ENCODE peak calls at places on chromosomes 11 and 22, in four cellular contexts. One of them, this sample, is unnamed.

GRCh38 chr22:19672054-19672776 is 42.1 kb upstream of the SEPTIN5 start:
- DNase-seq in K562: no peak
- DNase-seq in GM12878: no peak
- DNase-seq in HepG2: no peak
- DNase-seq in this sample: no peak

GRCh38 chr11:96179905-96180304 is 163.1 kb downstream of the MAML2 start:
- DNase-seq in K562: no peak
- DNase-seq in GM12878: no peak
- DNase-seq in HepG2: no peak
- DNase-seq in this sample: no peak

GRCh38 chr11:119374632-119375394 is 6.7 kb downstream of the USP2 start:
- DNase-seq in K562: peak; percentile 76
- DNase-seq in GM12878: no peak
- DNase-seq in HepG2: no peak
- DNase-seq in this sample: no peak

GRCh38 chr11:5092821-5093585 is 23.6 kb downstream of the OR52E1 start:
- DNase-seq in K562: no peak
- DNase-seq in GM12878: no peak
- DNase-seq in HepG2: no peak
- DNase-seq in this sample: no peak

GRCh38 chr11:44659641-44660040 is 67.1 kb upstream of the TSPAN18 start:
- DNase-seq in K562: no peak
- DNase-seq in GM12878: no peak
- DNase-seq in HepG2: no peak
- DNase-seq in this sample: no peak

GRCh38 chr11:13669544-13670488 is 1.3 kb downstream of the FAR1 start:
- DNase-seq in K562: no peak
- DNase-seq in GM12878: no peak
- DNase-seq in HepG2: no peak
- DNase-seq in this sample: no peak

GRCh38 chr22:40753114-40753513 is 66.0 kb downstream of the SLC25A17 start:
- DNase-seq in K562: no peak
- DNase-seq in GM12878: no peak
- DNase-seq in HepG2: no peak
- DNase-seq in this sample: no peak

GRCh38 chr22:48742556-48743343 is 1084.9 kb downstream of the BRD1 start:
- DNase-seq in K562: no peak
- DNase-seq in GM12878: no peak
- DNase-seq in HepG2: no peak
- DNase-seq in this sample: no peak

GRCh38 chr22:22720201-22720723 is 75.8 kb downstream of the GGTLC2 start:
- DNase-seq in K562: peak; percentile 96
- DNase-seq in GM12878: peak; percentile 57
- DNase-seq in HepG2: peak; percentile 32
- DNase-seq in this sample: peak; percentile 14

GRCh38 chr22:28505416-28506156 is 174.1 kb downstream of the TTC28 start:
- DNase-seq in K562: no peak
- DNase-seq in GM12878: no peak
- DNase-seq in HepG2: no peak
- DNase-seq in this sample: no peak

GRCh38 chr11:45083544-45084087 is 62.8 kb upstream of the PRDM11 start:
- DNase-seq in K562: peak; percentile 25
- DNase-seq in GM12878: no peak
- DNase-seq in HepG2: peak; percentile 15
- DNase-seq in this sample: peak; percentile 33

GRCh38 chr22:38310518-38311330 is 6.5 kb downstream of the CSNK1E start:
- DNase-seq in K562: no peak
- DNase-seq in GM12878: no peak
- DNase-seq in HepG2: no peak
- DNase-seq in this sample: no peak

GRCh38 chr11:45157247-45158209 is 11.1 kb downstream of the PRDM11 start:
- DNase-seq in K562: no peak
- DNase-seq in GM12878: no peak
- DNase-seq in HepG2: no peak
- DNase-seq in this sample: no peak

GRCh38 chr11:98003606-98004371 is 1017.0 kb upstream of the CNTN5 start:
- DNase-seq in K562: peak; percentile 17
- DNase-seq in GM12878: no peak
- DNase-seq in HepG2: no peak
- DNase-seq in this sample: no peak

GRCh38 chr11:46377266-46377665 is 4.2 kb upstream of the MDK start:
- DNase-seq in K562: no peak
- DNase-seq in GM12878: no peak
- DNase-seq in HepG2: no peak
- DNase-seq in this sample: no peak

GRCh38 chr22:27115816-27116256 is 458.4 kb downstream of the MIAT start:
- DNase-seq in K562: no peak
- DNase-seq in GM12878: no peak
- DNase-seq in HepG2: peak; percentile 77
- DNase-seq in this sample: peak; percentile 60

GRCh38 chr11:12744831-12745502 is 70.7 kb downstream of the TEAD1 start:
- DNase-seq in K562: no peak
- DNase-seq in GM12878: no peak
- DNase-seq in HepG2: no peak
- DNase-seq in this sample: no peak

GRCh38 chr22:29674121-29674520 is 45.7 kb upstream of the CABP7 start:
- DNase-seq in K562: no peak
- DNase-seq in GM12878: no peak
- DNase-seq in HepG2: no peak
- DNase-seq in this sample: no peak

DNA sequence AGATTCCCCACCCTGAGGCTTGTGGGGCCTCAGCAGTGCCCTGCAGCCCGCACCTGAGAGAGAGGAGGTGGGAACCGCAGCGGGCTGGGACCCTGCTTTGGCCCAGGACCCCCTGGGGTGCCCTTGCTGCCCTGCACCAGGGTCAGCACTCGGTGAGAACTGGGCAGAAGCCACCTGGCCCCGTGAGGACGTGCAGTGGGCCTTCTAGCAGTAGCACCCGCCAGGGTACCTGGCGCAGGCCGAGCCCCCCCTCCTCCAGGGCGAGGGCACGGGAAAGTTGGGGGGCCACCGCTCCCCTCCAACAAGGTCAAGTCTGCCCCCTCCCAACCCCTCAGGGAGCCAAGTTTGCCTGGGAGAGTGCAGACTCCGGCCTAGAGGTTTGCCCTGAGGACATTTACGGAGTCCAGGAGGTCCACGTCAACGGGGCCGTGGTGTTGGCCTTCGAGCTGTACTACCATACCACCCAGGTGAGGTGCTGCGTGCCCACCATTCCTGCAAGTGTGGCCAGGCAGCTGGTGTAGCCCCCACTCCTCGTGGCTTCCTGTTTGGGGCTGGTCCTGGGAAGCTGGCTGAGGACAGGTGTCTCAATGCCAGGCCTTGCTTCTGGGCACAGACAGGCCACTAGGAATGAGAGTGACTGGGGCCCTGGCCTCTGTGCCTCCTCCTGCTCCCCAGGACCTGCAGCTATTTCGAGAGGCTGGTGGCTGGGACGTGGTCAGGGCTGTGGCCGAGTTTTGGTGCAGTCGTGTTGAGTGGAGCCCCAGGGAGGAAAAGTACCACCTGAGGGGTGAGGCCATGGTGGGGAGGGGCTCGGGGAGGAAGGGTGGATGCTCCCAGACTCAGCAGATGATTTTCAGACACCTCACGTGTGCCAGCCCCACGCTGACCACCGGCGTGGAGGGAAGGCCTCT is 3.5 kb downstream of the PGGHG start:
- DNase-seq in K562: no peak
- DNase-seq in GM12878: no peak
- DNase-seq in HepG2: no peak
- DNase-seq in this sample: no peak
- TF ChIP-seq RFX5 in K562: no peak
- TF ChIP-seq RFX5 in GM12878: no peak
- TF ChIP-seq RFX5 in HepG2: no peak
- TF ChIP-seq RFX5 in this sample: no peak

DNA sequence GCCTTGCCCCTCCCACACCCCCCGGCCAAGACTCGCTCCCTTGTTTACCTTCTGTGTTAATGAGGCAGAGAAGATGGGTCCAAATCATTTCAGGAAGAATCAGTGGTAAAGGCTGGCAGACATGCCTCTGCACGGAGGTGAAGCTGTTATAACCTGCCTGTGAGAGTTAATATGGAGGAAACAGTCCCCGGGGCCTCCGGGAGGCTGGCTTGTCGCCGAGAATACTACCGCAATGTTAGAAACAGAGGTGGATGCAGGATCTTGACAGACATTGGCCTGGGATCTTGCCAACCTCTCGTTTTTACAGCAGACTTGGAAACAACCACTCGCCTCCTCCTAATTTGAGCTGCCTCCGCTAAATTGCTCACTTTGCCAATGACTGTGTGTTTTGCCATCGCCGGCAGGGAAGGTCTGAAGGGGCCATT is 45.6 kb downstream of the TIMP3 start:
- DNase-seq in K562: no peak
- DNase-seq in GM12878: no peak
- DNase-seq in HepG2: no peak
- DNase-seq in this sample: no peak
- TF ChIP-seq CEBPB in K562: no peak
- TF ChIP-seq CEBPB in GM12878: no peak
- TF ChIP-seq CEBPB in HepG2: no peak
- TF ChIP-seq CEBPB in this sample: no peak

DNA sequence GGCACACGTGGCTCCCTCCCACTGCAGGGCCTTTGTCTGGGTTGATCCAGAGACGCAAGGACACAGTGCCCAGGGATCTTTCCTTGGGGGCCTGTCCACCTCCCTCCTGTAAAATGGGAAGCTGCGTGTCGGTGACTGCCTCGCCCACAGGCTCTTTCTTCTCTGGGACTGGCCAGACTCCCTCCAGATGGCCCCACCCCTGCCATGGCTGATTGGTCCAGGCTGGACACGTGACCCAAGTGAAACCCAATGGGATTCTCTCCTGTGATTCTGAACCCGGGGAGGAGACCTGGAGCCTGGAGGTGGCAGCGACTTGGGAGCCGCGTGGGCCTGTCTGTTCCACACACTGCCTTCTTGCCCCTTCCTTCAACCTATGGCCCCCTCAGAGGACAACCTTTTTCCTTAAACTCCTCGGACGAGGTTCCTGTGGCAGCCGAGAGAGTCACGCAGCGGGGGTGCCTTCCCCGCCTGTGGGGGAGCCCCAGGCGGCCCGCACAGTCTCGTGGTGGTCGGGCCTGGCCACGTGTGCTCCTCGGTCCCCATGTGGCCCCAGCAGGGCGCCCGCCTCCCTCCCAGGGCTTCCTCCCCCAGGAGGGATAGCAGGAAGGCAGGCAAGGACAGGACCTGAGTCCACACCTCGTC is 12.4 kb upstream of the MPPED1 start:
- DNase-seq in K562: peak; percentile 80
- DNase-seq in GM12878: no peak
- DNase-seq in HepG2: peak; percentile 37
- DNase-seq in this sample: no peak
- TF ChIP-seq CHD4 in K562: no peak
- TF ChIP-seq CHD4 in GM12878: no peak
- TF ChIP-seq CHD4 in HepG2: no peak
- TF ChIP-seq CHD4 in this sample: no peak

GRCh38 chr11:111379500-111380136 is 543 bp upstream of the POU2AF1 start:
- DNase-seq in K562: no peak
- DNase-seq in GM12878: no peak
- DNase-seq in HepG2: no peak
- DNase-seq in this sample: no peak

GRCh38 chr11:111378773-111379499 is at the start of gene POU2AF1:
- DNase-seq in K562: no peak
- DNase-seq in GM12878: peak; percentile 82
- DNase-seq in HepG2: no peak
- DNase-seq in this sample: no peak

GRCh38 chr11:111378185-111378772 is 796 bp downstream of the POU2AF1 start:
- DNase-seq in K562: no peak
- DNase-seq in GM12878: no peak
- DNase-seq in HepG2: no peak
- DNase-seq in this sample: no peak

GRCh38 chr11:111373590-111373989 is 5.5 kb downstream of the POU2AF1 start:
- DNase-seq in K562: no peak
- DNase-seq in GM12878: no peak
- DNase-seq in HepG2: no peak
- DNase-seq in this sample: no peak

GRCh38 chr11:111376453-111376871 is 2.6 kb downstream of the POU2AF1 start:
- DNase-seq in K562: no peak
- DNase-seq in GM12878: no peak
- DNase-seq in HepG2: no peak
- DNase-seq in this sample: no peak
- TF ChIP-seq RFX5 in K562: no peak
- TF ChIP-seq RFX5 in GM12878: no peak
- TF ChIP-seq RFX5 in HepG2: no peak
- TF ChIP-seq RFX5 in this sample: no peak

This sample was measured in A549.